ENCODE peak calls at places on chromosomes 2 and 18, in six cellular contexts. One of them, this sample, is unnamed.

GRCh38 chr2:174764281-174765063 is at the start of gene CHRNA1:
- DNase-seq in fibroblast of lung: peak; percentile 78
- DNase-seq in H9: no peak
- DNase-seq in breast epithelium: no peak
- DNase-seq in GM23338: no peak
- DNase-seq in CD8-positive, alpha-beta memory T cell: no peak
- DNase-seq in this sample: no peak

GRCh38 chr18:4748975-4749374 is 293.9 kb upstream of the DLGAP1 start:
- DNase-seq in CD8-positive, alpha-beta memory T cell: no peak
- DNase-seq in breast epithelium: no peak
- DNase-seq in GM23338: no peak
- DNase-seq in fibroblast of lung: no peak
- DNase-seq in H9: no peak
- DNase-seq in this sample: no peak

GRCh38 chr2:136255648-136256461 is 137.9 kb upstream of the CXCR4 start:
- DNase-seq in H9: no peak
- DNase-seq in fibroblast of lung: no peak
- DNase-seq in CD8-positive, alpha-beta memory T cell: no peak
- DNase-seq in GM23338: no peak
- DNase-seq in breast epithelium: no peak
- DNase-seq in this sample: no peak

GRCh38 chr18:13390196-13390595 is 171.6 kb downstream of the LDLRAD4 start:
- DNase-seq in CD8-positive, alpha-beta memory T cell: no peak
- DNase-seq in H9: no peak
- DNase-seq in fibroblast of lung: no peak
- DNase-seq in GM23338: no peak
- DNase-seq in breast epithelium: no peak
- DNase-seq in this sample: no peak

GRCh38 chr2:219573166-219573565 is 1.1 kb downstream of the INHA start:
- DNase-seq in breast epithelium: no peak
- DNase-seq in fibroblast of lung: no peak
- DNase-seq in GM23338: no peak
- DNase-seq in CD8-positive, alpha-beta memory T cell: no peak
- DNase-seq in H9: no peak
- DNase-seq in this sample: no peak

GRCh38 chr2:99388892-99389291 is 51.7 kb downstream of the EIF5B start:
- DNase-seq in breast epithelium: no peak
- DNase-seq in CD8-positive, alpha-beta memory T cell: no peak
- DNase-seq in H9: no peak
- DNase-seq in fibroblast of lung: no peak
- DNase-seq in GM23338: no peak
- DNase-seq in this sample: no peak

GRCh38 chr18:649341-649740 is 8.1 kb upstream of the TYMS start:
- DNase-seq in CD8-positive, alpha-beta memory T cell: no peak
- DNase-seq in breast epithelium: no peak
- DNase-seq in fibroblast of lung: no peak
- DNase-seq in H9: no peak
- DNase-seq in GM23338: no peak
- DNase-seq in this sample: no peak

GRCh38 chr2:67713376-67713775 is 316.2 kb downstream of the ETAA1 start:
- DNase-seq in CD8-positive, alpha-beta memory T cell: no peak
- DNase-seq in breast epithelium: no peak
- DNase-seq in H9: no peak
- DNase-seq in fibroblast of lung: no peak
- DNase-seq in GM23338: no peak
- DNase-seq in this sample: no peak

GRCh38 chr2:39399570-39399969 is 37.5 kb downstream of the MAP4K3 start:
- DNase-seq in GM23338: no peak
- DNase-seq in H9: no peak
- DNase-seq in fibroblast of lung: peak; percentile 25
- DNase-seq in CD8-positive, alpha-beta memory T cell: no peak
- DNase-seq in breast epithelium: no peak
- DNase-seq in this sample: no peak

GRCh38 chr2:39395313-39395712 is 41.8 kb downstream of the MAP4K3 start:
- DNase-seq in H9: no peak
- DNase-seq in breast epithelium: no peak
- DNase-seq in CD8-positive, alpha-beta memory T cell: no peak
- DNase-seq in fibroblast of lung: no peak
- DNase-seq in GM23338: no peak
- DNase-seq in this sample: no peak

GRCh38 chr2:39392672-39393071 is 44.4 kb downstream of the MAP4K3 start:
- DNase-seq in breast epithelium: no peak
- DNase-seq in fibroblast of lung: no peak
- DNase-seq in H9: no peak
- DNase-seq in GM23338: no peak
- DNase-seq in CD8-positive, alpha-beta memory T cell: no peak
- DNase-seq in this sample: no peak

GRCh38 chr2:39390126-39390692 is 46.9 kb downstream of the MAP4K3 start:
- DNase-seq in H9: no peak
- DNase-seq in breast epithelium: no peak
- DNase-seq in CD8-positive, alpha-beta memory T cell: no peak
- DNase-seq in fibroblast of lung: no peak
- DNase-seq in GM23338: no peak
- DNase-seq in this sample: no peak

GRCh38 chr2:39394427-39395002 is 42.6 kb downstream of the MAP4K3 start:
- DNase-seq in fibroblast of lung: peak; percentile 30
- DNase-seq in breast epithelium: no peak
- DNase-seq in H9: no peak
- DNase-seq in GM23338: no peak
- DNase-seq in CD8-positive, alpha-beta memory T cell: no peak
- DNase-seq in this sample: no peak
- H3K4me1 ChIP-seq in fibroblast of lung: peaks cover 2% of the 10 kb centered on the region
- H3K4me1 ChIP-seq in breast epithelium: peaks cover 5% of the 10 kb centered on the region
- H3K4me1 ChIP-seq in H9: peaks cover 1% of the 10 kb centered on the region
- H3K4me1 ChIP-seq in GM23338: peaks cover 20% of the 10 kb centered on the region
- H3K4me1 ChIP-seq in CD8-positive, alpha-beta memory T cell: peaks cover 3% of the 10 kb centered on the region
- H3K4me1 ChIP-seq in this sample: peaks cover 18% of the 10 kb centered on the region

DNA sequence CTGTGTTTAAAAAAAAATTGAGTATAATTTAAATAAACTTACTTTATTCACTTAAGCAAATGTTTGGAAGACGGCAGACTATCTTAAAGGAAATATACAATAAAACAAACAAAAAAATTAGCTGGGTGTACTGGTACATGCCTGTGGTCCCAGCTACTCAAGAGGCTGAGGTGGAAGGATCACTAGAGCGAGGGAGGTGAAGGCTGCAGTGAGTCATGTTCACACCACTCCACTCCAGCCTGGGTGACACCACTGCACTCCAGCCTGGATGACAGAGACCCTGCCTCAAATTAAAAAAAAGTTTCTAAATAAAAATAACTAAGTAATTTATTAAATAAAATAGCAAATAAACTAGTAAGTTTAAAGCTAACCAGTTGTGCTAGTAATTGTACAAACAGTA is 7.5 kb downstream of the PUM2 start:
- DNase-seq in breast epithelium: no peak
- DNase-seq in CD8-positive, alpha-beta memory T cell: no peak
- DNase-seq in GM23338: no peak
- DNase-seq in H9: no peak
- DNase-seq in fibroblast of lung: peak; percentile 49
- DNase-seq in this sample: no peak
- H3K4me1 ChIP-seq in breast epithelium: peaks cover 5% of the 10 kb centered on the region
- H3K4me1 ChIP-seq in CD8-positive, alpha-beta memory T cell: peaks cover 82% of the 10 kb centered on the region
- H3K4me1 ChIP-seq in GM23338: peaks cover 57% of the 10 kb centered on the region
- H3K4me1 ChIP-seq in H9: peaks cover 2% of the 10 kb centered on the region
- H3K4me1 ChIP-seq in fibroblast of lung: peaks cover 3% of the 10 kb centered on the region
- H3K4me1 ChIP-seq in this sample: peaks cover 56% of the 10 kb centered on the region

GRCh38 chr2:120760446-120761135 is 24.9 kb downstream of the GLI2 start:
- DNase-seq in GM23338: no peak
- DNase-seq in H9: peak; percentile 19
- DNase-seq in breast epithelium: peak; percentile 46
- DNase-seq in fibroblast of lung: no peak
- DNase-seq in CD8-positive, alpha-beta memory T cell: no peak
- DNase-seq in this sample: no peak
- H3K4me1 ChIP-seq in GM23338: peaks cover 59% of the 10 kb centered on the region
- H3K4me1 ChIP-seq in H9: peaks cover 27% of the 10 kb centered on the region
- H3K4me1 ChIP-seq in breast epithelium: no peaks in the 10 kb centered on the region
- H3K4me1 ChIP-seq in fibroblast of lung: peaks cover 33% of the 10 kb centered on the region
- H3K4me1 ChIP-seq in CD8-positive, alpha-beta memory T cell: no peaks in the 10 kb centered on the region
- H3K4me1 ChIP-seq in this sample: peaks cover 53% of the 10 kb centered on the region

DNA sequence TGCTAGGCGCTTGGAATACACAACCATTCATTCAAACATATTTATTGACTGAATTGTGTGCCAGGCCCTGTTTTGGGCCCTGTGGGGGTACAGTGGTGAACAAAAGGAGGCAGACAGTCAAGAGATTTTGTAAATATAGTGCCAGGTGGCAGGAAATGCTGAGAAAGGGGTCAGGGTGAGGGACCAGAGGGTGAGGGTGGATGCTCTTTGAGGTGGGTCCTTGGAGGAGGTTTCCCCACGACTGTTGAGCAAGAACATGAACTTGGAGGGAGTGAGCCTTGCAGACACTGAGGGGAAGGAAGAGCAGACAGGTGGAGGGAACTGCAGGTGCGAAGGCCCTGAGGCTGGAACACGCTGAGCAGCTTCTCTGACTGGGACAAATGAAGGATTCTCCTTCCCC is 40.7 kb downstream of the ODC1 start:
- DNase-seq in CD8-positive, alpha-beta memory T cell: no peak
- DNase-seq in H9: no peak
- DNase-seq in breast epithelium: no peak
- DNase-seq in GM23338: no peak
- DNase-seq in fibroblast of lung: no peak
- DNase-seq in this sample: no peak
- H3K4me1 ChIP-seq in CD8-positive, alpha-beta memory T cell: peaks cover 35% of the 10 kb centered on the region
- H3K4me1 ChIP-seq in H9: no peaks in the 10 kb centered on the region
- H3K4me1 ChIP-seq in breast epithelium: peaks cover 25% of the 10 kb centered on the region
- H3K4me1 ChIP-seq in GM23338: no peaks in the 10 kb centered on the region
- H3K4me1 ChIP-seq in fibroblast of lung: peaks cover 9% of the 10 kb centered on the region
- H3K4me1 ChIP-seq in this sample: peaks cover 55% of the 10 kb centered on the region

DNA sequence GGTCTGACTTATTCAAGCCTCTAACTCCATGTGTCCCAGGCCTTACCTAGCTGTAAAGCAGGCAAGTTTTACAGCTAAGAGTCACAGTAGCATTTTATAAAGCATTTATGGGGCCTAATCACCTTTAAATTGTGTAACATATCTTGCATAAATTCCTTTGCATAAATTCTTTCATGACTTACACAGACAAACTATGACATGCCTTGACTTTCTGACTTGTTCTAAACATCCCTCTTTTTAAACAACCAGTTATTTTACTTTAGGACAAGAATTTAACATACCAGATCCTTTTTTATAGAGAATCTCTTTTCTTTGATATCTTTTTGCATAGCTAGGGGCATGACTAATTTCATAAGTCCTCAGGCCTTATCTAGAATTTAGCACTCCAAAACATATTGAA is 1257.8 kb upstream of the NRXN1 start:
- DNase-seq in GM23338: no peak
- DNase-seq in H9: no peak
- DNase-seq in breast epithelium: no peak
- DNase-seq in CD8-positive, alpha-beta memory T cell: no peak
- DNase-seq in fibroblast of lung: peak; percentile 19
- DNase-seq in this sample: no peak
- H3K4me1 ChIP-seq in GM23338: peaks cover 33% of the 10 kb centered on the region
- H3K4me1 ChIP-seq in H9: no peaks in the 10 kb centered on the region
- H3K4me1 ChIP-seq in breast epithelium: no peaks in the 10 kb centered on the region
- H3K4me1 ChIP-seq in CD8-positive, alpha-beta memory T cell: no peaks in the 10 kb centered on the region
- H3K4me1 ChIP-seq in fibroblast of lung: no peaks in the 10 kb centered on the region
- H3K4me1 ChIP-seq in this sample: no peaks in the 10 kb centered on the region

DNA sequence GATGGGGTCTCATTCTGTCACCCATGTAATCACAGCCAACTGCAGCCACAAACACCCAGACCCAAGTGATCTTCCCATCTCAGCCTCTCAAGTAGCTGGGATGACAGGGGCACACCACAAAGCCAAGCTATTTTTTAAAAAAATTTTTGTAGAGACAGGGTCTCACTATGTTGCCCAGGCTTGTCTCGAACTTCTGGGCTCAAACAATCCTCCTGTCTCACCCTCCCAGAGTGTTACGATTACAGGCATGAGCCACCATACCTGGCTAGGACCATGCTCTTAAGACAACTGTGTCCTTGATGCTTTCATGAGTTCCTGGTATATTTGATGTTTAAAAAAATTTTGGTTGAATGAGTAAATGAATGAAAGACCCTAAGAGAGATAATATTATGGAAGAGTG is 19.4 kb downstream of the ABCB11 start:
- DNase-seq in fibroblast of lung: no peak
- DNase-seq in GM23338: no peak
- DNase-seq in breast epithelium: no peak
- DNase-seq in H9: no peak
- DNase-seq in CD8-positive, alpha-beta memory T cell: no peak
- DNase-seq in this sample: no peak
- H3K4me1 ChIP-seq in fibroblast of lung: no peaks in the 10 kb centered on the region
- H3K4me1 ChIP-seq in GM23338: peaks cover 10% of the 10 kb centered on the region
- H3K4me1 ChIP-seq in breast epithelium: no peaks in the 10 kb centered on the region
- H3K4me1 ChIP-seq in H9: peaks cover 2% of the 10 kb centered on the region
- H3K4me1 ChIP-seq in CD8-positive, alpha-beta memory T cell: no peaks in the 10 kb centered on the region
- H3K4me1 ChIP-seq in this sample: no peaks in the 10 kb centered on the region

GRCh38 chr2:101773137-101773536 is 75.6 kb downstream of the MAP4K4 start:
- DNase-seq in GM23338: peak; percentile 60
- DNase-seq in breast epithelium: no peak
- DNase-seq in CD8-positive, alpha-beta memory T cell: no peak
- DNase-seq in fibroblast of lung: no peak
- DNase-seq in H9: no peak
- DNase-seq in this sample: no peak

GRCh38 chr2:101771226-101771906 is 73.9 kb downstream of the MAP4K4 start:
- DNase-seq in fibroblast of lung: peak; percentile 41
- DNase-seq in breast epithelium: no peak
- DNase-seq in H9: no peak
- DNase-seq in GM23338: no peak
- DNase-seq in CD8-positive, alpha-beta memory T cell: no peak
- DNase-seq in this sample: no peak

GRCh38 chr2:101768480-101769077 is 71.1 kb downstream of the MAP4K4 start:
- DNase-seq in breast epithelium: no peak
- DNase-seq in CD8-positive, alpha-beta memory T cell: no peak
- DNase-seq in fibroblast of lung: no peak
- DNase-seq in H9: no peak
- DNase-seq in GM23338: no peak
- DNase-seq in this sample: no peak

GRCh38 chr2:101771911-101772321 is 74.4 kb downstream of the MAP4K4 start:
- DNase-seq in H9: no peak
- DNase-seq in breast epithelium: no peak
- DNase-seq in GM23338: no peak
- DNase-seq in fibroblast of lung: no peak
- DNase-seq in CD8-positive, alpha-beta memory T cell: no peak
- DNase-seq in this sample: no peak

GRCh38 chr2:101770672-101771071 is 73.2 kb downstream of the MAP4K4 start:
- DNase-seq in breast epithelium: no peak
- DNase-seq in fibroblast of lung: peak; percentile 63
- DNase-seq in H9: no peak
- DNase-seq in GM23338: peak; percentile 52
- DNase-seq in CD8-positive, alpha-beta memory T cell: no peak
- DNase-seq in this sample: no peak
- H3K4me1 ChIP-seq in breast epithelium: peaks cover 5% of the 10 kb centered on the region
- H3K4me1 ChIP-seq in fibroblast of lung: peaks cover 2% of the 10 kb centered on the region
- H3K4me1 ChIP-seq in H9: peaks cover 19% of the 10 kb centered on the region
- H3K4me1 ChIP-seq in GM23338: peaks cover 88% of the 10 kb centered on the region
- H3K4me1 ChIP-seq in CD8-positive, alpha-beta memory T cell: peaks cover 87% of the 10 kb centered on the region
- H3K4me1 ChIP-seq in this sample: peaks cover 79% of the 10 kb centered on the region

DNA sequence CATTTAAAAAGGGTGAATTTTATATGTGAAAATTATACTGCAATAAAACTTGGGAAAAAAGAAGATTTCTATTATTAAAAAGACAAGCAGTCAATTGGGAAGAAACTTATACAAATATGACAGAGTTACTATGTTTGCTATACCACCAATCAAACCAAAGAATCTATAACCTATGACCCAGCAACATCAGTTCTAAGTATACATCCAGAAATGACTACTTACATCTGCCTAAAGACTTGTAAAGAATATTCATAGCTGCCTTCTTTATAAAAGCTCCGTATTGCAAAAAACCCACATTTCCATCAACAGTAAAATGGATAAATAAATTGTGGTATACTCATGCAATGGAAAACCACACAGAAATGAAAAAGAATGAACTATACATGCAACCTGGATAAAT is 32.9 kb upstream of the NABP1 start:
- DNase-seq in fibroblast of lung: no peak
- DNase-seq in GM23338: no peak
- DNase-seq in CD8-positive, alpha-beta memory T cell: no peak
- DNase-seq in breast epithelium: no peak
- DNase-seq in H9: no peak
- DNase-seq in this sample: no peak
- H3K4me1 ChIP-seq in fibroblast of lung: no peaks in the 10 kb centered on the region
- H3K4me1 ChIP-seq in GM23338: no peaks in the 10 kb centered on the region
- H3K4me1 ChIP-seq in CD8-positive, alpha-beta memory T cell: peaks cover 7% of the 10 kb centered on the region
- H3K4me1 ChIP-seq in breast epithelium: no peaks in the 10 kb centered on the region
- H3K4me1 ChIP-seq in H9: no peaks in the 10 kb centered on the region
- H3K4me1 ChIP-seq in this sample: no peaks in the 10 kb centered on the region